ENCODE peak calls at places on chromosomes 3 and 15, in eight cellular contexts. V is spleen, U is uterus, N is gastrocnemius medialis, Q is IMR-90, I is esophagus squamous epithelium, S is tibial nerve, E is endothelial cell of umbilical vein. M is an unnamed sample.

GRCh38 chr3:55143928-55144671 is 216.2 kb upstream of the LRTM1 start:
- DNase-seq in V (no peak), U (no peak), N (no peak), Q (peak; percentile 54), I (no peak), S (no peak), E (no peak), M (no peak)

GRCh38 chr3:165491487-165491886 is 295.3 kb upstream of the SLITRK3 start:
- DNase-seq in V (no peak), U (peak; percentile 32), N (peak; percentile 19), Q (peak; percentile 40), I (no peak), S (no peak), E (no peak), M (no peak)

GRCh38 chr3:136772709-136773108 is 20.5 kb upstream of the STAG1 start:
- DNase-seq in V (no peak), U (no peak), N (no peak), Q (peak; percentile 53), I (no peak), S (no peak), E (no peak), M (no peak)

GRCh38 chr3:197846491-197846890 is 55.4 kb downstream of the LRCH3 start:
- DNase-seq in V (no peak), U (no peak), N (no peak), Q (no peak), I (no peak), S (no peak), E (no peak), M (no peak)

GRCh38 chr3:137692803-137693431 is 71.2 kb upstream of the SOX14 start:
- DNase-seq in V (no peak), U (no peak), N (no peak), Q (no peak), I (no peak), S (no peak), E (no peak), M (peak; percentile 27)

GRCh38 chr15:74793135-74794028 is 11.5 kb downstream of the CSK start:
- DNase-seq in V (peak; percentile 90), U (no peak), N (no peak), Q (no peak), I (no peak), S (no peak), E (no peak), M (no peak)

GRCh38 chr15:43105778-43106485 is at the start of gene UBR1:
- DNase-seq in V (peak; percentile 98), U (peak; percentile 89), N (peak; percentile 90), Q (peak; percentile 92), I (peak; percentile 36), S (peak; percentile 81), E (peak; percentile 89), M (peak; percentile 90)

GRCh38 chr3:149536429-149536828 is 61.9 kb downstream of the TM4SF4 start:
- DNase-seq in V (no peak), U (peak; percentile 48), N (peak; percentile 38), Q (no peak), I (no peak), S (no peak), E (no peak), M (peak; percentile 77)

GRCh38 chr3:160941885-160942494 is 163.2 kb downstream of the B3GALNT1 start:
- DNase-seq in V (no peak), U (peak; percentile 71), N (peak; percentile 53), Q (peak; percentile 61), I (no peak), S (peak; percentile 99), E (peak; percentile 85), M (peak; percentile 86)

GRCh38 chr3:195204360-195205166 is 66.4 kb downstream of the XXYLT1 start:
- DNase-seq in V (no peak), U (peak; percentile 24), N (no peak), Q (no peak), I (no peak), S (no peak), E (peak; percentile 90), M (no peak)

GRCh38 chr15:66505430-66505811 is 295 bp downstream of the ZWILCH start:
- DNase-seq in V (no peak), U (no peak), N (no peak), Q (peak; percentile 51), I (no peak), S (no peak), E (no peak), M (no peak)

GRCh38 chr15:99440029-99440428 is 125.8 kb upstream of the MEF2A start:
- DNase-seq in V (no peak), U (no peak), N (no peak), Q (no peak), I (no peak), S (peak; percentile 2), E (no peak), M (no peak)

GRCh38 chr3:184155644-184156521 is 706 bp downstream of the DVL3 start:
- DNase-seq in V (peak; percentile 90), U (peak; percentile 44), N (no peak), Q (peak; percentile 16), I (no peak), S (no peak), E (peak; percentile 55), M (peak; percentile 43)

GRCh38 chr3:134065252-134065651 is 35.5 kb upstream of the SLCO2A1 start:
- DNase-seq in V (peak; percentile 31), U (no peak), N (no peak), Q (no peak), I (no peak), S (no peak), E (no peak), M (no peak)

GRCh38 chr3:183044547-183045229 is 54.6 kb downstream of the MCCC1 start:
- DNase-seq in V (no peak), U (no peak), N (no peak), Q (no peak), I (no peak), S (no peak), E (no peak), M (no peak)

GRCh38 chr15:62605292-62605691 is 437.3 kb upstream of the TPM1 start:
- DNase-seq in V (no peak), U (no peak), N (no peak), Q (no peak), I (no peak), S (no peak), E (no peak), M (no peak)
- H3K4me1 ChIP-seq in V (no peaks in the 10 kb centered on the region), U (no peaks in the 10 kb centered on the region), N (peaks cover 25% of the 10 kb centered on the region), Q (peaks cover 13% of the 10 kb centered on the region), I (peaks cover 11% of the 10 kb centered on the region), S (peaks cover 32% of the 10 kb centered on the region), E (no peaks in the 10 kb centered on the region), M (no peaks in the 10 kb centered on the region)

GRCh38 chr15:55685292-55685691 is 57.7 kb downstream of the PRTG start:
- DNase-seq in V (no peak), U (no peak), N (no peak), Q (peak; percentile 35), I (no peak), S (no peak), E (no peak), M (no peak)
- H3K27me3 ChIP-seq in V (no peaks in the 10 kb centered on the region), U (no peaks in the 10 kb centered on the region), N (no peaks in the 10 kb centered on the region), Q (peaks cover 9% of the 10 kb centered on the region), I (no peaks in the 10 kb centered on the region), S (no peaks in the 10 kb centered on the region), E (no peaks in the 10 kb centered on the region), M (peaks cover 2% of the 10 kb centered on the region)

GRCh38 chr3:130705501-130705900 is 41.1 kb downstream of the PIK3R4 start:
- DNase-seq in V (no peak), U (no peak), N (no peak), Q (no peak), I (no peak), S (no peak), E (no peak), M (no peak)

GRCh38 chr3:130707914-130708601 is 38.6 kb downstream of the PIK3R4 start:
- DNase-seq in V (no peak), U (no peak), N (no peak), Q (no peak), I (no peak), S (no peak), E (no peak), M (no peak)

GRCh38 chr3:130711885-130712284 is 34.7 kb downstream of the PIK3R4 start:
- DNase-seq in V (no peak), U (no peak), N (no peak), Q (peak; percentile 38), I (no peak), S (no peak), E (peak; percentile 55), M (no peak)

GRCh38 chr3:130712718-130713423 is 33.8 kb downstream of the PIK3R4 start:
- DNase-seq in V (no peak), U (no peak), N (no peak), Q (peak; percentile 43), I (no peak), S (no peak), E (no peak), M (no peak)

DNA sequence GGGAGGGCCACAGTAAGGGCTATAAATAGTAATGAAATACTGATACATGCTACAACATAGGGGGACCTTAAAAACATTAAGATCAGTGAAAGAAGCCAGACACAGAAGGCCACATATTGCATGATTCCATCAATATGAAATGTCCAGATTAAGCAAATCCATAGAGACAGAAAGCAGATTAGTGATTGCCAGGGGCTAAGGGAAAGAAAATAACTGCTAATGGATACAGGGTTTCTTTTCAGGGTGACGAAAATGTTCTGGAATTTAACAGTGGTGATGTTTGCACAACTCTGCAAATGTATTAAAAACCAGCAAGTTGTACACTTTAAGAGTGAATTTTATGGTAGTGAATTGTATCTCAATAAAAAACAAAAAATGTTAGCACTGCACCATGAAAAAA is 37.0 kb downstream of the PIK3R4 start:
- DNase-seq in V (no peak), U (no peak), N (no peak), Q (no peak), I (no peak), S (no peak), E (no peak), M (no peak)
- TF ChIP-seq POLR2A in V (no peak), U (no peak), N (no peak), Q (no peak), I (no peak), S (no peak), E (no peak), M (no peak)

GRCh38 chr15:93026359-93026758 is 62.7 kb downstream of the RGMA start:
- DNase-seq in V (peak; percentile 81), U (no peak), N (peak; percentile 37), Q (no peak), I (no peak), S (no peak), E (no peak), M (no peak)

GRCh38 chr15:93028111-93028631 is 60.8 kb downstream of the RGMA start:
- DNase-seq in V (no peak), U (no peak), N (peak; percentile 60), Q (no peak), I (no peak), S (no peak), E (no peak), M (no peak)

GRCh38 chr15:93025625-93025982 is 63.4 kb downstream of the RGMA start:
- DNase-seq in V (no peak), U (no peak), N (no peak), Q (no peak), I (no peak), S (no peak), E (no peak), M (no peak)

GRCh38 chr15:93028632-93029612 is 60.1 kb downstream of the RGMA start:
- DNase-seq in V (peak; percentile 89), U (peak; percentile 78), N (peak; percentile 95), Q (peak; percentile 91), I (no peak), S (peak; percentile 71), E (peak; percentile 46), M (peak; percentile 88)

GRCh38 chr15:93027413-93027812 is 61.6 kb downstream of the RGMA start:
- DNase-seq in V (peak; percentile 84), U (no peak), N (peak; percentile 56), Q (no peak), I (no peak), S (no peak), E (no peak), M (peak; percentile 33)
- H3K4me1 ChIP-seq in V (peaks cover 72% of the 10 kb centered on the region), U (no peaks in the 10 kb centered on the region), N (peaks cover 58% of the 10 kb centered on the region), Q (peaks cover 22% of the 10 kb centered on the region), I (peaks cover 49% of the 10 kb centered on the region), S (peaks cover 55% of the 10 kb centered on the region), E (peaks cover 23% of the 10 kb centered on the region), M (peaks cover 34% of the 10 kb centered on the region)

M was measured in body of pancreas.